ENCODE peak calls at places on chromosomes 3 and 15, in six cellular contexts. F is H1, X is PC-9, B is HFFc6, P is PC-3, L is GM06990. Q is an unnamed sample.

GRCh38 chr3:54122046-54122801 is at the start of gene CACNA2D3:
- DNase-seq in F (peak), X (no peak), B (no peak), P (no peak), L (peak), Q (no peak)

GRCh38 chr3:194197396-194197960 is 61.5 kb downstream of the HES1 start:
- DNase-seq in F (no peak), X (no peak), B (no peak), P (no peak), L (no peak), Q (no peak)

GRCh38 chr3:194686816-194687637 is 1.3 kb downstream of the FAM43A start:
- DNase-seq in F (peak), X (no peak), B (peak), P (peak), L (peak), Q (peak)

GRCh38 chr15:49842331-49842730 is 221.5 kb downstream of the DTWD1 start:
- DNase-seq in F (no peak), X (no peak), B (no peak), P (no peak), L (no peak), Q (no peak)

GRCh38 chr3:72458365-72458764 is 389.9 kb downstream of the SHQ1 start:
- DNase-seq in F (no peak), X (peak), B (no peak), P (peak), L (no peak), Q (no peak)

GRCh38 chr3:175187586-175187985 is 328.5 kb downstream of the NAALADL2 start:
- DNase-seq in F (no peak), X (no peak), B (no peak), P (no peak), L (no peak), Q (peak)

GRCh38 chr3:20736287-20736686 is 550.3 kb upstream of the SGO1 start:
- DNase-seq in F (no peak), X (no peak), B (no peak), P (no peak), L (no peak), Q (no peak)

GRCh38 chr15:64747578-64747977 is 27.8 kb downstream of the RBPMS2 start:
- DNase-seq in F (no peak), X (no peak), B (no peak), P (no peak), L (no peak), Q (no peak)

GRCh38 chr15:101511717-101512116 is 22.2 kb upstream of the PCSK6 start:
- DNase-seq in F (peak), X (no peak), B (no peak), P (no peak), L (no peak), Q (no peak)

GRCh38 chr3:126476166-126476975 is 680 bp upstream of the ZXDC start:
- DNase-seq in F (peak), X (peak), B (no peak), P (peak), L (peak), Q (peak)

GRCh38 chr3:64930891-64931290 is 243.1 kb upstream of the ADAMTS9 start:
- DNase-seq in F (no peak), X (no peak), B (no peak), P (no peak), L (no peak), Q (no peak)

GRCh38 chr3:128226794-128227399 is 73.6 kb downstream of the EEFSEC start:
- DNase-seq in F (peak), X (peak), B (peak), P (peak), L (peak), Q (peak)

GRCh38 chr3:157423337-157423736 is 13.3 kb upstream of the PTX3 start:
- DNase-seq in F (no peak), X (no peak), B (peak), P (peak), L (no peak), Q (peak)

GRCh38 chr15:55960946-55961345 is 32.5 kb downstream of the NEDD4 start:
- DNase-seq in F (no peak), X (no peak), B (no peak), P (no peak), L (no peak), Q (no peak)

GRCh38 chr15:40327338-40327917 is 3.9 kb downstream of the INAFM2 start:
- DNase-seq in F (no peak), X (no peak), B (no peak), P (no peak), L (no peak), Q (no peak)

GRCh38 chr3:55868347-55868746 is 381.2 kb upstream of the WNT5A start:
- DNase-seq in F (no peak), X (no peak), B (no peak), P (no peak), L (no peak), Q (no peak)

GRCh38 chr3:126124148-126124868 is 40.4 kb upstream of the SLC41A3 start:
- DNase-seq in F (peak), X (no peak), B (no peak), P (no peak), L (no peak), Q (no peak)

GRCh38 chr3:192571197-192571791 is 156.0 kb downstream of the FGF12 start:
- DNase-seq in F (no peak), X (peak), B (peak), P (peak), L (peak), Q (peak)

GRCh38 chr3:31622636-31623288 is 90.0 kb downstream of the STT3B start:
- DNase-seq in F (no peak), X (no peak), B (no peak), P (no peak), L (no peak), Q (no peak)

GRCh38 chr15:42419369-42419768 is 60.1 kb downstream of the CAPN3 start:
- DNase-seq in F (no peak), X (no peak), B (no peak), P (no peak), L (no peak), Q (no peak)

GRCh38 chr3:61561374-61562041 is at the start of gene PTPRG:
- DNase-seq in F (peak), X (peak), B (peak), P (peak), L (peak), Q (peak)

GRCh38 chr3:61562042-61562809 is 855 bp downstream of the PTPRG start:
- DNase-seq in F (no peak), X (no peak), B (no peak), P (no peak), L (peak), Q (peak)

GRCh38 chr3:61562810-61563613 is 1.6 kb downstream of the PTPRG start:
- DNase-seq in F (peak), X (no peak), B (no peak), P (no peak), L (peak), Q (peak)

GRCh38 chr3:61559108-61559731 is 2.2 kb upstream of the PTPRG start:
- DNase-seq in F (no peak), X (no peak), B (peak), P (no peak), L (no peak), Q (no peak)

GRCh38 chr3:61560452-61561373 is 658 bp upstream of the PTPRG start:
- DNase-seq in F (peak), X (peak), B (peak), P (no peak), L (peak), Q (peak)
- TF ChIP-seq CTCF in F (no peak), X (no peak), B (peak), P (no peak), L (peak), Q (no peak)

GRCh38 chr3:33929813-33930212 is 131.4 kb downstream of the PDCD6IP start:
- DNase-seq in F (no peak), X (no peak), B (no peak), P (no peak), L (no peak), Q (no peak)
- TF ChIP-seq CTCF in F (no peak), X (no peak), B (no peak), P (no peak), L (no peak), Q (no peak)

DNA sequence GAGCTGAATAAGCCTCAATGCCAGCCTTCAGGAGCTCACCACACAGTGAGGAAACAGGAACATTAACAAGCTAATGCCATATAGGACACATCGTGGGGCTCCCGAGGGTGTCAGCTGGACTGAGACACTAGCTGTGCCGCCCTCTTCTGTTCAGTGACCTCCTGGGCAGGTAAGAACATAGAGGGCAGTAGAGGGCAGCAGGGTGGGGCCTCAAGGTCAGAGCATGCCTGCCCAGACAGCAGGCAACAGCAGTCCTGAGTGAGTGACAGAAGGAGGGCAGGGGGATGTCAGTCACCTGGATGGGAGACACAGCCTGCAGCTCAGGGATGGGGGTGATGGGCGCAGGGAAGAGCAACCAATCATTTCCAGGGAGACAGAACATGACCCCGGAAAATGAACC is 15.5 kb downstream of the NTRK3 start:
- DNase-seq in F (no peak), X (no peak), B (no peak), P (no peak), L (no peak), Q (no peak)
- TF ChIP-seq CTCF in F (peak), X (no peak), B (no peak), P (no peak), L (peak), Q (no peak)

GRCh38 chr3:184773341-184774186 is 38.4 kb upstream of the VPS8 start:
- DNase-seq in F (no peak), X (no peak), B (no peak), P (no peak), L (no peak), Q (no peak)
- TF ChIP-seq CTCF in F (no peak), X (no peak), B (no peak), P (no peak), L (no peak), Q (no peak)

DNA sequence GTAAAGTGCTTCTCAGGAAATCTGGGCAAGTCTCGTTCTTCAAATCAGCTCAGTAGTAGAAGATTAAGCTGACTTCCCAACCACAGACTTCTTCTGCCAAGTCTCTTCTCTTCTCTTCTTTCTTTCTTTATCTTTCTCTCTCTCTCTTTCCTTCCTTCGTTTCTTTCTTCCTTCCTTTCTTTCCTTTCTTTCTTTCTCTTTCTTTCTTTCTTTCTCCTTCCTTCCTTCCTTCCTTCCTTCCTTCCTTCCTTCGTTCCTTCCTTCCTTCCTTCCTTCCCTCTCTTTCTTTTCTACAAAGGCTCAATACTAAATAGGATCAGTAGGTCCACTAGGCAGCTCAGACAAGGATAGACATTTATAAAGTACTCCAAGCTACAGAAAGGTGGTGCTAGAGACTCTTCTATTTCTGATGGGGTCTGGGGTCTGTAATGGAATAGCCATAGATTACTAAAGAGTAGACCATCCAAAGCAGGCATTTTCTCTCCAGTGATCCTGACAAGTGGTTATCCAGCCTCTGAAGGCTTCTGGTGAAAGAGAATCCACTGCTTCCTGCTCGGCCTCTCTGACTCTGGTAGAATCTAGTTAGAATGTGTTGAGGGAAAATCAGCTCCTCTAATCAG is 100.8 kb downstream of the TPRG1 start:
- DNase-seq in F (no peak), X (no peak), B (no peak), P (peak), L (no peak), Q (no peak)
- TF ChIP-seq CTCF in F (no peak), X (peak), B (peak), P (peak), L (peak), Q (no peak)

GRCh38 chr3:7146529-7146928 is 285.6 kb downstream of the GRM7 start:
- DNase-seq in F (no peak), X (no peak), B (no peak), P (no peak), L (no peak), Q (no peak)

DNA sequence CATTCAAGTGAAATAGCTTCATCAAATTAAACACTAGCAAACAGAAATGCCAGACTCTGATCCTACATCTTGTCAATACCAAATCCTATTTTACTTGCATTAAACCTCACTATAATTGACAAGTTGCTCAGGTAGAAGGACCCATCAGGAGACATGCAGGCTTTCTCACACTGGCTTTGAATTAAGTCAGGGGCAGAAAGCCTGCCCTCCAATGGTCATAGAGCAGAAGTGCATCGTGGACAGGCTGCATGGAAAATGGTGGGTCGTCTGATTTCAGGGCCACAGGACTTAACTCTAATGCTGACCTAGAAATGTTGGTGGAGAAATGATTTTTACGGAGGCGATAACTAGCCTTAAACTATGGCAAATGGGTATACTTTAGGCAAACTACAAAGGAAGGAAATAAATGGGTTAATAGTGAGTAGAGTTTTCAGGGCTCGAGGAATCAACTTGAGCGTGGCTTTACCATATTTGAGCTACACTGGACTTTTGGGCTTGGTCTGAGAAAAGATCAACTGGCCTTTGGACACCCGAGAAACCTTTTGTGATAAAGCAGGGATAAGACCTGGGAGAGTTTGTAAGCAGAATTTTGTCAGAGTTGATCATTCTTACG is 283.9 kb downstream of the GRM7 start:
- DNase-seq in F (peak), X (no peak), B (no peak), P (peak), L (no peak), Q (no peak)
- TF ChIP-seq CTCF in F (peak), X (peak), B (peak), P (peak), L (peak), Q (no peak)

GRCh38 chr15:27238209-27238608 is 267.2 kb downstream of the GABRG3 start:
- DNase-seq in F (peak), X (no peak), B (no peak), P (no peak), L (no peak), Q (no peak)
- TF ChIP-seq CTCF in F (peak), X (no peak), B (no peak), P (no peak), L (no peak), Q (no peak)

DNA sequence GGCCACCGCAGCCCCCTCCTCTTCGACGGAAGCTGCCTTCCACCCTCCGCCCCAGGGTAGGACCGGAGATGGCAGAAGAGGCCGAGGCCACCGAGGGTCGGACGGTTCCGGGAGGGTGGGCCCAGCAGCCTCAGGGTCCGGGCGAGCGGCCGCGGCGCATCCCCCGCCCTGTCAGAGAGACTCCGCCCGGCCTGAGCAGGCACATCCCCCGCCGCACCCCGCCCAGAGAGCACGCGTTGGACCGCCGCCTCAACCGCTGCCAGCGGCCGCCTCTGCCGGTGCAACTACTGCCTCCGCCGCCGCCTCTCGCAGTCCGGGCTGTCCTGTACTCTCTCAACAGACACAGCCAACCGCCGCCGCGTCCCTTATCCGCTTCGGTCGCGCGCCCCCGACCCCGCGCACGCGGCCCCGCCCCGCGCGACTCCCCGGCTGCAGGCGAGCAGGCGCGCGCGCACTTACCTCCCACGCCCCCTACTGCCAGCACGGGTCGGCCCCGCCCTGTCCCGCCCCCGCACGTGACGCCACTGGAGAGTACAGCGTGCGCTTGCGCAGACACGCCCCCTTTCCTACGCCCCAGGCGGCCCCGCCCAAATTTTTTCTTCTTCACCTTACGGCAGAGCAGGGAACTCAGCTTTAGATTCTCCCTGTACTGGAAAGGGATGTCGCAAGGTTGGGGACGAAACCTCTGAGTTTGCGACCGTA is at the start of gene MYO9A:
- DNase-seq in F (peak), X (peak), B (peak), P (peak), L (peak), Q (peak)
- TF ChIP-seq CTCF in F (peak), X (no peak), B (peak), P (no peak), L (peak), Q (no peak)

GRCh38 chr3:97975466-97975865 is 3.2 kb upstream of the RIOX2 start:
- DNase-seq in F (no peak), X (no peak), B (no peak), P (peak), L (no peak), Q (no peak)
- TF ChIP-seq CTCF in F (no peak), X (peak), B (peak), P (peak), L (no peak), Q (peak)

Q was measured in IMR-90.